ENCODE peak calls at places on chromosomes 16 and 17, in five cellular contexts. One of them, this sample, is unnamed.

GRCh38 chr17:56292628-56293027 is 139.4 kb downstream of the ANKFN1 start:
- DNase-seq in T follicular helper cell: no peak
- DNase-seq in GM23338: no peak
- DNase-seq in activated T-cell treated with anti-CD3 and anti-CD28 coated beads for 1 hour: no peak
- DNase-seq in naive thymus-derived CD4-positive, alpha-beta T cell: no peak
- DNase-seq in this sample: no peak

GRCh38 chr17:40348562-40349476 is 15.7 kb downstream of the GJD3 start:
- DNase-seq in T follicular helper cell: no peak
- DNase-seq in GM23338: no peak
- DNase-seq in activated T-cell treated with anti-CD3 and anti-CD28 coated beads for 1 hour: no peak
- DNase-seq in naive thymus-derived CD4-positive, alpha-beta T cell: no peak
- DNase-seq in this sample: no peak

GRCh38 chr17:43832976-43833829 is at the start of gene MPP3:
- DNase-seq in T follicular helper cell: peak
- DNase-seq in GM23338: peak
- DNase-seq in activated T-cell treated with anti-CD3 and anti-CD28 coated beads for 1 hour: peak
- DNase-seq in naive thymus-derived CD4-positive, alpha-beta T cell: peak
- DNase-seq in this sample: peak

GRCh38 chr17:79837888-79838540 is 1.2 kb downstream of the CBX4 start:
- DNase-seq in T follicular helper cell: no peak
- DNase-seq in GM23338: no peak
- DNase-seq in activated T-cell treated with anti-CD3 and anti-CD28 coated beads for 1 hour: no peak
- DNase-seq in naive thymus-derived CD4-positive, alpha-beta T cell: peak
- DNase-seq in this sample: peak

GRCh38 chr17:55962931-55963378 is 190.3 kb upstream of the ANKFN1 start:
- DNase-seq in T follicular helper cell: no peak
- DNase-seq in GM23338: no peak
- DNase-seq in activated T-cell treated with anti-CD3 and anti-CD28 coated beads for 1 hour: no peak
- DNase-seq in naive thymus-derived CD4-positive, alpha-beta T cell: no peak
- DNase-seq in this sample: no peak

GRCh38 chr16:12024429-12024828 is 47.9 kb downstream of the SNX29 start:
- DNase-seq in T follicular helper cell: no peak
- DNase-seq in GM23338: no peak
- DNase-seq in activated T-cell treated with anti-CD3 and anti-CD28 coated beads for 1 hour: no peak
- DNase-seq in naive thymus-derived CD4-positive, alpha-beta T cell: no peak
- DNase-seq in this sample: no peak

GRCh38 chr17:7855643-7856080 is 796 bp downstream of the TMEM88 start:
- DNase-seq in T follicular helper cell: no peak
- DNase-seq in GM23338: no peak
- DNase-seq in activated T-cell treated with anti-CD3 and anti-CD28 coated beads for 1 hour: no peak
- DNase-seq in naive thymus-derived CD4-positive, alpha-beta T cell: no peak
- DNase-seq in this sample: no peak

GRCh38 chr16:66026211-66026610 is 340.3 kb upstream of the CDH5 start:
- DNase-seq in T follicular helper cell: no peak
- DNase-seq in GM23338: peak
- DNase-seq in activated T-cell treated with anti-CD3 and anti-CD28 coated beads for 1 hour: no peak
- DNase-seq in naive thymus-derived CD4-positive, alpha-beta T cell: no peak
- DNase-seq in this sample: no peak

GRCh38 chr17:33267279-33267790 is 25.8 kb downstream of the ASIC2 start:
- DNase-seq in T follicular helper cell: no peak
- DNase-seq in GM23338: no peak
- DNase-seq in activated T-cell treated with anti-CD3 and anti-CD28 coated beads for 1 hour: no peak
- DNase-seq in naive thymus-derived CD4-positive, alpha-beta T cell: no peak
- DNase-seq in this sample: no peak

GRCh38 chr16:31093132-31093703 is 1.4 kb downstream of the VKORC1 start:
- DNase-seq in T follicular helper cell: no peak
- DNase-seq in GM23338: peak
- DNase-seq in activated T-cell treated with anti-CD3 and anti-CD28 coated beads for 1 hour: no peak
- DNase-seq in naive thymus-derived CD4-positive, alpha-beta T cell: no peak
- DNase-seq in this sample: no peak

GRCh38 chr17:75832164-75832651 is 12.0 kb downstream of the UNC13D start:
- DNase-seq in T follicular helper cell: no peak
- DNase-seq in GM23338: no peak
- DNase-seq in activated T-cell treated with anti-CD3 and anti-CD28 coated beads for 1 hour: peak
- DNase-seq in naive thymus-derived CD4-positive, alpha-beta T cell: no peak
- DNase-seq in this sample: no peak

GRCh38 chr16:87431926-87432325 is 39.8 kb downstream of the MAP1LC3B start:
- DNase-seq in T follicular helper cell: no peak
- DNase-seq in GM23338: no peak
- DNase-seq in activated T-cell treated with anti-CD3 and anti-CD28 coated beads for 1 hour: no peak
- DNase-seq in naive thymus-derived CD4-positive, alpha-beta T cell: no peak
- DNase-seq in this sample: no peak

GRCh38 chr16:8822403-8822802 is 24.8 kb downstream of the PMM2 start:
- DNase-seq in T follicular helper cell: no peak
- DNase-seq in GM23338: no peak
- DNase-seq in activated T-cell treated with anti-CD3 and anti-CD28 coated beads for 1 hour: no peak
- DNase-seq in naive thymus-derived CD4-positive, alpha-beta T cell: no peak
- DNase-seq in this sample: no peak

GRCh38 chr17:19354123-19354522 is 8.4 kb downstream of the B9D1 start:
- DNase-seq in T follicular helper cell: no peak
- DNase-seq in GM23338: no peak
- DNase-seq in activated T-cell treated with anti-CD3 and anti-CD28 coated beads for 1 hour: no peak
- DNase-seq in naive thymus-derived CD4-positive, alpha-beta T cell: no peak
- DNase-seq in this sample: no peak

GRCh38 chr17:77372444-77373297 is 231.9 kb downstream of the SEC14L1 start:
- DNase-seq in T follicular helper cell: peak
- DNase-seq in GM23338: peak
- DNase-seq in activated T-cell treated with anti-CD3 and anti-CD28 coated beads for 1 hour: peak
- DNase-seq in naive thymus-derived CD4-positive, alpha-beta T cell: peak
- DNase-seq in this sample: peak

GRCh38 chr17:38742431-38743308 is 5.5 kb downstream of the PCGF2 start:
- DNase-seq in T follicular helper cell: no peak
- DNase-seq in GM23338: no peak
- DNase-seq in activated T-cell treated with anti-CD3 and anti-CD28 coated beads for 1 hour: no peak
- DNase-seq in naive thymus-derived CD4-positive, alpha-beta T cell: no peak
- DNase-seq in this sample: peak

GRCh38 chr17:7058831-7059447 is 15.0 kb upstream of the SLC16A11 start:
- DNase-seq in T follicular helper cell: no peak
- DNase-seq in GM23338: no peak
- DNase-seq in activated T-cell treated with anti-CD3 and anti-CD28 coated beads for 1 hour: no peak
- DNase-seq in naive thymus-derived CD4-positive, alpha-beta T cell: no peak
- DNase-seq in this sample: no peak

GRCh38 chr16:54290203-54291106 is 3.9 kb upstream of the IRX3 start:
- DNase-seq in T follicular helper cell: no peak
- DNase-seq in GM23338: peak
- DNase-seq in activated T-cell treated with anti-CD3 and anti-CD28 coated beads for 1 hour: no peak
- DNase-seq in naive thymus-derived CD4-positive, alpha-beta T cell: no peak
- DNase-seq in this sample: no peak

GRCh38 chr17:1179635-1180433 is at the start of gene ABR:
- DNase-seq in T follicular helper cell: peak
- DNase-seq in GM23338: peak
- DNase-seq in activated T-cell treated with anti-CD3 and anti-CD28 coated beads for 1 hour: peak
- DNase-seq in naive thymus-derived CD4-positive, alpha-beta T cell: peak
- DNase-seq in this sample: peak

GRCh38 chr16:84559311-84559932 is 55.0 kb upstream of the MEAK7 start:
- DNase-seq in T follicular helper cell: no peak
- DNase-seq in GM23338: peak
- DNase-seq in activated T-cell treated with anti-CD3 and anti-CD28 coated beads for 1 hour: no peak
- DNase-seq in naive thymus-derived CD4-positive, alpha-beta T cell: no peak
- DNase-seq in this sample: no peak

GRCh38 chr17:28549274-28550132 is 2.9 kb downstream of the UNC119 start:
- DNase-seq in T follicular helper cell: peak
- DNase-seq in GM23338: no peak
- DNase-seq in activated T-cell treated with anti-CD3 and anti-CD28 coated beads for 1 hour: peak
- DNase-seq in naive thymus-derived CD4-positive, alpha-beta T cell: peak
- DNase-seq in this sample: no peak

GRCh38 chr17:77287432-77288068 is 146.8 kb downstream of the SEC14L1 start:
- DNase-seq in T follicular helper cell: no peak
- DNase-seq in GM23338: peak
- DNase-seq in activated T-cell treated with anti-CD3 and anti-CD28 coated beads for 1 hour: no peak
- DNase-seq in naive thymus-derived CD4-positive, alpha-beta T cell: no peak
- DNase-seq in this sample: no peak

GRCh38 chr17:4362141-4362540 is 4.3 kb downstream of the UBE2G1 start:
- DNase-seq in T follicular helper cell: no peak
- DNase-seq in GM23338: no peak
- DNase-seq in activated T-cell treated with anti-CD3 and anti-CD28 coated beads for 1 hour: no peak
- DNase-seq in naive thymus-derived CD4-positive, alpha-beta T cell: no peak
- DNase-seq in this sample: no peak

GRCh38 chr16:57509231-57509923 is 23.1 kb upstream of the DOK4 start:
- DNase-seq in T follicular helper cell: no peak
- DNase-seq in GM23338: no peak
- DNase-seq in activated T-cell treated with anti-CD3 and anti-CD28 coated beads for 1 hour: no peak
- DNase-seq in naive thymus-derived CD4-positive, alpha-beta T cell: no peak
- DNase-seq in this sample: no peak

GRCh38 chr17:29640413-29640812 is 17.7 kb upstream of the CORO6 start:
- DNase-seq in T follicular helper cell: no peak
- DNase-seq in GM23338: no peak
- DNase-seq in activated T-cell treated with anti-CD3 and anti-CD28 coated beads for 1 hour: no peak
- DNase-seq in naive thymus-derived CD4-positive, alpha-beta T cell: no peak
- DNase-seq in this sample: no peak

GRCh38 chr17:71460943-71461342 is 659.9 kb upstream of the SOX9 start:
- DNase-seq in T follicular helper cell: no peak
- DNase-seq in GM23338: peak
- DNase-seq in activated T-cell treated with anti-CD3 and anti-CD28 coated beads for 1 hour: no peak
- DNase-seq in naive thymus-derived CD4-positive, alpha-beta T cell: no peak
- DNase-seq in this sample: no peak

GRCh38 chr16:78198299-78198698 is 98.8 kb downstream of the WWOX start:
- DNase-seq in T follicular helper cell: no peak
- DNase-seq in GM23338: no peak
- DNase-seq in activated T-cell treated with anti-CD3 and anti-CD28 coated beads for 1 hour: no peak
- DNase-seq in naive thymus-derived CD4-positive, alpha-beta T cell: no peak
- DNase-seq in this sample: no peak

GRCh38 chr17:48100160-48100559 is 1.1 kb downstream of the CBX1 start:
- DNase-seq in T follicular helper cell: no peak
- DNase-seq in GM23338: no peak
- DNase-seq in activated T-cell treated with anti-CD3 and anti-CD28 coated beads for 1 hour: no peak
- DNase-seq in naive thymus-derived CD4-positive, alpha-beta T cell: no peak
- DNase-seq in this sample: no peak

GRCh38 chr17:4940625-4941021 is 555 bp downstream of the RNF167 start:
- DNase-seq in T follicular helper cell: peak
- DNase-seq in GM23338: peak
- DNase-seq in activated T-cell treated with anti-CD3 and anti-CD28 coated beads for 1 hour: no peak
- DNase-seq in naive thymus-derived CD4-positive, alpha-beta T cell: peak
- DNase-seq in this sample: peak

GRCh38 chr17:6187836-6188235 is 117.7 kb downstream of the WSCD1 start:
- DNase-seq in T follicular helper cell: no peak
- DNase-seq in GM23338: no peak
- DNase-seq in activated T-cell treated with anti-CD3 and anti-CD28 coated beads for 1 hour: no peak
- DNase-seq in naive thymus-derived CD4-positive, alpha-beta T cell: no peak
- DNase-seq in this sample: no peak

GRCh38 chr16:15786501-15786900 is 70.3 kb downstream of the MYH11 start:
- DNase-seq in T follicular helper cell: no peak
- DNase-seq in GM23338: no peak
- DNase-seq in activated T-cell treated with anti-CD3 and anti-CD28 coated beads for 1 hour: no peak
- DNase-seq in naive thymus-derived CD4-positive, alpha-beta T cell: no peak
- DNase-seq in this sample: no peak